ENCODE peak calls at places on chromosomes 1 and 21, in five cellular contexts. R is spleen; J is fibroblast of lung; V is heart left ventricle; C is CD8-positive, alpha-beta memory T cell. O is an unnamed sample. For H3K4me1, the result is how much of the 10 kb centered on the place peaks cover.

GRCh38 chr1:220879509-220880366 is 495 bp downstream of the HLX start:
- DNase-seq in V (peak), R (peak), J (peak), C (no peak), O (no peak)

GRCh38 chr1:117930173-117930447 is 571 bp downstream of the WDR3 start:
- DNase-seq in V (no peak), J (no peak), C (no peak), R (no peak), O (no peak)

GRCh38 chr1:150551784-150552691 is 2.8 kb downstream of the ADAMTSL4 start:
- DNase-seq in R (peak), J (peak), C (no peak), V (peak), O (no peak)

GRCh38 chr1:26602378-26602959 is 72.9 kb downstream of the RPS6KA1 start:
- DNase-seq in J (peak), C (no peak), R (no peak), V (peak), O (no peak)

GRCh38 chr1:48552420-48552819 is 80.4 kb upstream of the SPATA6 start:
- DNase-seq in C (no peak), R (no peak), V (no peak), J (no peak), O (no peak)

GRCh38 chr1:182671779-182672486 is 12.5 kb downstream of the RGS8 start:
- DNase-seq in R (no peak), J (no peak), V (no peak), C (no peak), O (no peak)

GRCh38 chr21:39523930-39524329 is 72.2 kb downstream of the SH3BGR start:
- DNase-seq in V (no peak), J (no peak), R (no peak), C (no peak), O (no peak)

GRCh38 chr1:26353210-26353859 is 595 bp downstream of the CRYBG2 start:
- DNase-seq in J (no peak), V (no peak), R (no peak), C (no peak), O (no peak)

GRCh38 chr1:157948547-157949152 is 44.8 kb upstream of the KIRREL1 start:
- DNase-seq in R (no peak), J (peak), C (no peak), V (peak), O (peak)

GRCh38 chr1:230794431-230794830 is 47.2 kb downstream of the CAPN9 start:
- DNase-seq in C (no peak), V (no peak), J (no peak), R (no peak), O (no peak)

GRCh38 chr1:186093437-186093836 is 281.6 kb downstream of the TPR start:
- DNase-seq in R (no peak), J (peak), C (no peak), V (peak), O (no peak)

GRCh38 chr1:54583307-54583686 is 35.3 kb downstream of the ACOT11 start:
- DNase-seq in J (no peak), C (no peak), V (no peak), R (no peak), O (no peak)

GRCh38 chr1:10682449-10683365 is 113.7 kb downstream of the CASZ1 start:
- DNase-seq in J (no peak), C (no peak), V (no peak), R (no peak), O (no peak)

GRCh38 chr1:34147301-34147700 is 17.7 kb downstream of the CSMD2 start:
- DNase-seq in C (no peak), J (no peak), R (no peak), V (no peak), O (no peak)

GRCh38 chr1:203267912-203268311 is 37.4 kb upstream of the BTG2 start:
- DNase-seq in C (no peak), V (no peak), J (no peak), R (peak), O (no peak)

GRCh38 chr1:24379733-24380315 is 33.8 kb downstream of the STPG1 start:
- DNase-seq in J (peak), C (no peak), V (no peak), R (no peak), O (no peak)

GRCh38 chr21:24259241-24259640 is 1348.0 kb downstream of the MRPL39 start:
- DNase-seq in J (peak), C (no peak), V (no peak), R (no peak), O (no peak)

GRCh38 chr1:227764019-227764391 is 28.8 kb downstream of the SNAP47 start:
- DNase-seq in R (no peak), V (no peak), J (peak), C (no peak), O (no peak)

GRCh38 chr1:86352096-86352495 is 44.0 kb downstream of the ODF2L start:
- DNase-seq in C (no peak), R (no peak), J (peak), V (no peak), O (no peak)

GRCh38 chr1:241637604-241638003 is 2.6 kb downstream of the CHML start:
- DNase-seq in J (peak), R (no peak), C (no peak), V (no peak), O (no peak)
- H3K27ac ChIP-seq in J (no peak), R (peak), C (no peak), V (no peak), O (no peak)

GRCh38 chr1:160539896-160540858 is 17.1 kb upstream of the SLAMF6 start:
- DNase-seq in V (no peak), C (peak), J (no peak), R (peak), O (no peak)

GRCh38 chr1:160534823-160535605 is 12.0 kb upstream of the SLAMF6 start:
- DNase-seq in R (no peak), C (no peak), J (no peak), V (no peak), O (no peak)

GRCh38 chr1:160538985-160539651 is 16.1 kb upstream of the SLAMF6 start:
- DNase-seq in V (no peak), J (no peak), R (no peak), C (no peak), O (no peak)

GRCh38 chr1:160540859-160541233 is 17.8 kb upstream of the SLAMF6 start:
- DNase-seq in R (no peak), V (no peak), C (no peak), J (no peak), O (no peak)

DNA sequence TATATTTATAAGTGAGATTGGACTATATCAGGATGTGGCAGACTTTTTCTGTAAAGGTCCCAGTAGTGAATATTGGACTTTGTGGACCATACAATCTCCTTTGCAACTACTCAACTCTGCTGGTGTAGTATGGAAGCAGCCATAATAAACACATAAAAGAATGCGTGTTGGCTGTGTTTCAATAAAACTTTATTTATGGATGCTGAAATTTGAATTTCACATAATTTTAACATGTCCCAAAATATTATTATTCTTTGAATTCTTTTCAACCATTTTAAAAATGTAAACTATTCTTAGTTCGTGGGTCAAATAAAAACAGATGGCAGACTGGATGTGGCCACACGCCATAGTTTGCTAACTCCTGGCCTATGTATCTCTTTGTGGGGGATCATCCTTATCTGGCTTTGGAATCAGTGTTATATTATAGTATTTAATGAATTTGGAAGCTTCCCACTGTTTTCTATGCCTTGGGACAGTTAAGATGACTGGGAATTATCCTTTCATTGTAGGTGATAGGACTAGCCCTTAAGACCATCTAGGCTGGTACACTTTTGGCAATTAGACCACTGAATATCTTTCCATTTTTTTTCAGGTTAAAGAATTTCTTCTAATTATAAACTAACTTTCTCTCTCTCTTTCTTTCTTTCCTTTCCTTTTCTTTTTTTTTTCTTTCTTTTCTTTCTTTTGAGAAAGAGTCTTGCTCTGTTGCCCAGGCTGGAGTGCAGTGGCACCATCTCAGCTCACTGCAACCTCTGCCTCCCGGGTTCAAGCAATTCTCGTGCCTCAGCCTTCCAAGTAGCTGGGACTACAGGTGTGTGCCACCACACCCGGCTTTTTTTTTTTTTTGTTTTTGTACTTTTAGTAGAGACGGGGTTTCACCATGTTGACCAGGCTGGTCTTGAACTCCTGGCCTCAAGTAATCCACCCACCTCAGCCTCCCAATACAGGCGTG is 14.9 kb upstream of the SLAMF6 start:
- DNase-seq in C (no peak), V (no peak), R (no peak), J (no peak), O (no peak)
- H3K4me1 ChIP-seq in C (under half), V (under half), R (under half), J (under half), O (under half)

GRCh38 chr1:107791381-107791780 is 173.6 kb downstream of the VAV3 start:
- DNase-seq in R (no peak), J (no peak), V (no peak), C (no peak), O (no peak)

GRCh38 chr1:107787299-107787698 is 177.7 kb downstream of the VAV3 start:
- DNase-seq in C (no peak), J (no peak), R (peak), V (no peak), O (no peak)

GRCh38 chr1:107786214-107786842 is 178.7 kb downstream of the VAV3 start:
- DNase-seq in R (no peak), J (no peak), C (no peak), V (no peak), O (no peak)

GRCh38 chr1:107788189-107788588 is 176.8 kb downstream of the VAV3 start:
- DNase-seq in V (no peak), C (no peak), J (no peak), R (no peak), O (no peak)

GRCh38 chr1:107789817-107790609 is 175.0 kb downstream of the VAV3 start:
- DNase-seq in R (no peak), V (no peak), J (no peak), C (no peak), O (no peak)
- H3K4me3 ChIP-seq in R (no peak), V (no peak), J (no peak), C (no peak), O (no peak)

GRCh38 chr1:116768416-116768815 is 14.2 kb downstream of the CD2 start:
- DNase-seq in J (no peak), V (no peak), C (no peak), R (no peak), O (no peak)

GRCh38 chr1:116765962-116766361 is 11.7 kb downstream of the CD2 start:
- DNase-seq in J (peak), V (no peak), C (no peak), R (no peak), O (no peak)

GRCh38 chr1:116767782-116768382 is 13.7 kb downstream of the CD2 start:
- DNase-seq in V (no peak), C (no peak), R (no peak), J (no peak), O (no peak)

GRCh38 chr1:116764906-116765862 is 11.0 kb downstream of the CD2 start:
- DNase-seq in V (no peak), R (no peak), C (no peak), J (no peak), O (no peak)

GRCh38 chr1:116766616-116767469 is 12.6 kb downstream of the CD2 start:
- DNase-seq in R (no peak), C (no peak), J (no peak), V (no peak), O (no peak)
- H3K27ac ChIP-seq in R (peak), C (peak), J (no peak), V (no peak), O (no peak)

GRCh38 chr1:94799201-94799600 is 21.0 kb upstream of the SLC44A3 start:
- DNase-seq in V (no peak), J (peak), R (no peak), C (no peak), O (no peak)
- H3K4me1 ChIP-seq in V (under half), J (under half), R (half or more), C (under half), O (under half)

GRCh38 chr1:51514733-51515132 is 4.3 kb downstream of the EPS15 start:
- DNase-seq in C (no peak), J (no peak), R (no peak), V (no peak), O (no peak)

GRCh38 chr1:51515982-51516638 is 3.0 kb downstream of the EPS15 start:
- DNase-seq in C (no peak), R (no peak), V (no peak), J (no peak), O (no peak)

GRCh38 chr1:51516639-51517158 is 2.4 kb downstream of the EPS15 start:
- DNase-seq in V (no peak), C (no peak), J (peak), R (no peak), O (no peak)

GRCh38 chr1:51517361-51518032 is 1.6 kb downstream of the EPS15 start:
- DNase-seq in C (no peak), V (no peak), J (peak), R (no peak), O (no peak)

GRCh38 chr1:51515312-51515960 is 3.6 kb downstream of the EPS15 start:
- DNase-seq in J (no peak), R (no peak), V (no peak), C (no peak), O (no peak)
- H3K4me3 ChIP-seq in J (no peak), R (no peak), V (peak), C (no peak), O (no peak)

DNA sequence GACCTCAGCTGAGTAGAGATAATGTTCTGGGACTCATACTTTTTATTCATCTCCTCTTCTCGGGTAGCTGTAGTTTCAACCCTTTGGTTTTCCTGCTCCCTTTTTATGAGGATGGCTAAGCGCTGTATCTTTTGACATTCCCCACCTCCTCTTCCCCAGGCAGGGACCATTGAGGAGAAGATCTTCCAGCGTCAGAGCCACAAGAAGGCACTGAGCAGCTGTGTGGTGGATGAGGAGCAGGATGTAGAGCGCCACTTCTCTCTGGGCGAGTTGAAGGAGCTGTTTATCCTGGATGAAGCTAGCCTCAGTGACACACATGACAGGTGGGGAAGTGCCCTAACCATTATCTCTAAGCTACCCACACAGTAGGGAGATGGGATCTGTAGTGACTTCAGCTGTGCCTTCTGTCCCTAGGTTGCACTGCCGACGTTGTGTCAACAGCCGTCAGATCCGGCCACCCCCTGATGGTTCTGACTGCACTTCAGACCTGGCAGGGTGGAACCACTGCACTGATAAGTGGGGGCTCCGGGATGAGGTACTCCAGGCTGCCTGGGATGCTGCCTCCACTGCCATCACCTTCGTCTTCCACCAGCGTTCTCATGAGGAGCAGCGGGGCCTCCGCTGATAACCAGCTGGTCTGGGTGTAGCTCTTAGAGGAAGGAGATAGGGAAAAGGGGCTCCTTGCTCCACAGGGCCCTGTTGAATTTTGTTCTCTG is 25.6 kb downstream of the LRRC41 start:
- DNase-seq in J (no peak), V (no peak), C (no peak), R (no peak), O (no peak)
- H3K27ac ChIP-seq in J (no peak), V (no peak), C (no peak), R (no peak), O (no peak)

DNA sequence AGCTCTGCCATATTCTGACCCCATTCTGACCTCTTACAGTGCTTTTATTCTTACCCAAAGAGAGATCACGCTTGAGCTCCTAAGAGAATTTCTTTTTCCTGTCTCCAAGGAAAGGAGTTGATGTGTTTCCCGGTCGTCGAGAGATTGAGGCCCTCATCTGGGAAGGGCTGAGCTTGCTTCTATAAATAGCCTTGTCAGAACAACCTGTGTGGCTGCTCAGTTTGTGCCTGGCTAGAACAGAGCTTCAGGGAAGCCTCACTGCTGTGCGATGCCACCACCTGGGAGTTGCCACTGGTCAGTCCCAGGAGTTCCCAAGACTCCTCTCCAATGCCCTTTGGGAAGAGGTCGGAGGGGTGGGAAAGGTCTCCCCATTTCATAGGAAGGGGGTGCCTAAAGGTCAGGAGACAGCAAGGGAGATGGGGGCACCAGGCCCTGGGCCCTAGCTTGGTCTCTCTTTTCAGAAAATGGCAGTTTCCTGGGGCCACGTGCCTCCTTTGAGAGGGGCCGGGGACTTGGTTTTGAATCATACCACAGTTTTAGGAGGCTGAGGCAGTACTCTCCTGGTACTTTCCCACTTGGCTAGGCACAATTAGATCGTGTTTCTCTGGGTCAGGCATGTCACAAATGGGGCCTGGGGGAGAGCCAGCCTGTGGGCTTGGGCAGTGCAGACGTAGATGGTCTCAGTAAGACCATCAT is 52.1 kb downstream of the EIF2D start:
- DNase-seq in C (no peak), R (no peak), J (no peak), V (peak), O (no peak)
- H3K4me1 ChIP-seq in C (half or more), R (half or more), J (under half), V (half or more), O (under half)

DNA sequence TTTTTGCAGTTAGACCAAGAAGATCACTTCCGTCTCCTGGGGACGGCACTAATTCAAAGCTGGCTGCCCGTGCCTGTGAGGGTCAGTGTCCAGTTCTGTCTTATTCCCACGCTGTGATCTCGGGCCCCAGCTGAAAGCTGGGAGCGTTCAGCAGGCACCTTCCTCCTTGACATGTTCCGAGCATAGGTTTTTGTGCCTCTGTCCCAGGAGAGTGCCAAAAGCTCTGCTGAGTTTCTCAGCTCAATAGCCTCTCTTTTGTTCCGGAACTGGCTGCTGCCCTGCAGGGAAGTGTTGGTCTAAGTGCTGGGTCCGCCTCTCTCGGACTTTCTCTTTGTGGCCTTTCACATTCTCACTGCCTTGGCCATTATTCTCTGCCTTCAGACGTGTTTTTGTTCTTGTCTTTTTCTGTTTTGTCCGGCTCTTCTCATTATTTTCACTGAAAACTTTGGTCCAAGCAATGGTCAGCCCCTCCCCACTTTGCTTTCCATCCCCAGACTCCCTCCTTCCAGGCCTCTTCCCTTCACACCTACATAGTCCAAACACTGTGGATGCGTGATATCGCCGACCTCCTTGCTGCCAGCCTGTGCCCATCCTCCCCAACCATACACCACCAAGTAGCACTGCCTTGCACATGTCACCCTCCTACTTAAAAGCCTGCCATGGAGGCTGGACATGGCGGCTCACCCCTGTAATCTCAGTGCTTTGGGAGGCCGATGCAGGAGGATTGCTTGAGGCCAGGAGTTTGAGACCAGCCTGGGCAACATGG is 233.7 kb downstream of the RHOU start:
- DNase-seq in J (no peak), V (no peak), R (no peak), C (no peak), O (no peak)
- H3K4me3 ChIP-seq in J (no peak), V (no peak), R (no peak), C (no peak), O (no peak)

O was measured in iPS DF 6.9.